ENCODE peak calls at places on chromosomes 11 and 22, in four cellular contexts. Z is CMK; E is activated T-cell treated with anti-CD3 and anti-CD28 coated beads for 1 hour; A is naive thymus-derived CD8-positive, alpha-beta T cell. D is an unnamed sample.

GRCh38 chr22:41289681-41290080 is 3.7 kb upstream of the RANGAP1 start:
- DNase-seq in A (no peak), Z (no peak), E (no peak), D (no peak)

GRCh38 chr22:33873186-33873585 is 47.1 kb downstream of the LARGE1 start:
- DNase-seq in E (no peak), Z (no peak), A (no peak), D (no peak)

GRCh38 chr11:126162286-126163030 is 49.0 kb downstream of the RPUSD4 start:
- DNase-seq in E (no peak), Z (no peak), A (no peak), D (no peak)

GRCh38 chr11:108069947-108070346 is 51.4 kb upstream of the ACAT1 start:
- DNase-seq in E (no peak), Z (no peak), A (no peak), D (no peak)

GRCh38 chr22:42114721-42115120 is 15.9 kb downstream of the CYP2D6 start:
- DNase-seq in Z (no peak), E (no peak), A (no peak), D (no peak)

GRCh38 chr11:26841818-26842457 is 120.1 kb upstream of the SLC5A12 start:
- DNase-seq in Z (no peak), E (no peak), A (no peak), D (no peak)

GRCh38 chr11:125903753-125904659 is at the start of gene DDX25:
- DNase-seq in Z (no peak), A (peak; percentile 12), E (no peak), D (no peak)

GRCh38 chr11:111581341-111581740 is 20.9 kb upstream of the SIK2 start:
- DNase-seq in E (no peak), Z (no peak), A (no peak), D (no peak)

GRCh38 chr11:115423728-115424459 is 80.3 kb downstream of the CADM1 start:
- DNase-seq in Z (no peak), E (no peak), A (no peak), D (no peak)

GRCh38 chr11:64765291-64765803 is 5.6 kb upstream of the PYGM start:
- DNase-seq in E (no peak), Z (no peak), A (no peak), D (no peak)

GRCh38 chr22:41596776-41597634 is 7.4 kb upstream of the PMM1 start:
- DNase-seq in Z (no peak), E (peak; percentile 12), A (no peak), D (no peak)

GRCh38 chr11:121431820-121432526 is 20.1 kb upstream of the SORL1 start:
- DNase-seq in A (no peak), E (no peak), Z (no peak), D (no peak)

GRCh38 chr11:1694846-1695547 is 2.0 kb upstream of the KRTAP5-6 start:
- DNase-seq in A (no peak), E (no peak), Z (no peak), D (no peak)

GRCh38 chr22:17569971-17570511 is 6.7 kb downstream of the SLC25A18 start:
- DNase-seq in E (no peak), A (no peak), Z (no peak), D (no peak)

GRCh38 chr11:102669664-102670063 is 35.9 kb downstream of the MMP27 start:
- DNase-seq in E (no peak), Z (no peak), A (no peak), D (no peak)

GRCh38 chr22:46033256-46034200 is 56.6 kb upstream of the WNT7B start:
- DNase-seq in E (no peak), A (no peak), Z (no peak), D (no peak)

GRCh38 chr11:33915521-33915920 is 23.6 kb upstream of the LMO2 start:
- DNase-seq in A (no peak), Z (no peak), E (no peak), D (no peak)

GRCh38 chr11:121964591-121964990 is 151.4 kb downstream of the BLID start:
- DNase-seq in A (no peak), E (no peak), Z (no peak), D (no peak)

GRCh38 chr22:47067911-47068654 is 305.6 kb downstream of the TBC1D22A start:
- DNase-seq in A (no peak), E (no peak), Z (no peak), D (no peak)